ENCODE peak calls at places on chromosomes 12 and 14, in five cellular contexts. A is A673, D is left ventricle myocardium inferior, Y is brain microvascular endothelial cell, G is kidney epithelial cell. V is an unnamed sample.

GRCh38 chr14:38554046-38554445 is 298.2 kb upstream of the CLEC14A start:
- DNase-seq in D (no peak), Y (no peak), A (peak; percentile 75), G (no peak), V (no peak)

GRCh38 chr12:26195250-26195640 is at the start of gene SSPN:
- DNase-seq in Y (peak; percentile 20), G (no peak), A (peak; percentile 79), D (peak; percentile 73), V (peak; percentile 74)

GRCh38 chr14:102659797-102660196 is 67.3 kb downstream of the RCOR1 start:
- DNase-seq in G (peak; percentile 25), D (no peak), Y (peak; percentile 19), A (peak; percentile 60), V (no peak)

GRCh38 chr12:41254546-41254945 is 66.4 kb downstream of the PDZRN4 start:
- DNase-seq in G (peak; percentile 4), Y (no peak), D (no peak), A (no peak), V (no peak)

GRCh38 chr14:51534623-51535022 is 117.1 kb upstream of the FRMD6 start:
- DNase-seq in G (no peak), Y (no peak), A (no peak), D (no peak), V (no peak)

GRCh38 chr14:104113631-104114420 is 24.6 kb upstream of the KIF26A start:
- DNase-seq in G (no peak), Y (no peak), D (peak; percentile 8), A (no peak), V (no peak)

GRCh38 chr14:105120056-105120455 is 48.5 kb downstream of the JAG2 start:
- DNase-seq in A (no peak), D (no peak), Y (no peak), G (no peak), V (no peak)

GRCh38 chr12:18171571-18171970 is 81.6 kb upstream of the RERGL start:
- DNase-seq in Y (peak; percentile 2), A (no peak), D (no peak), G (no peak), V (no peak)

GRCh38 chr12:77238368-77238767 is 173.0 kb upstream of the E2F7 start:
- DNase-seq in G (no peak), A (no peak), D (no peak), Y (no peak), V (no peak)

GRCh38 chr12:31749024-31749704 is 20.3 kb upstream of the AMN1 start:
- DNase-seq in G (peak; percentile 98), Y (peak; percentile 93), A (peak; percentile 88), D (no peak), V (peak; percentile 30)

GRCh38 chr14:64760146-64760755 is 56.0 kb downstream of the PLEKHG3 start:
- DNase-seq in A (peak; percentile 63), Y (peak; percentile 54), D (no peak), G (no peak), V (no peak)

GRCh38 chr14:59483360-59483759 is 848 bp downstream of the L3HYPDH start:
- DNase-seq in D (no peak), G (peak; percentile 38), Y (peak; percentile 57), A (peak; percentile 25), V (no peak)

GRCh38 chr12:111942557-111942956 is 70.4 kb downstream of the TMEM116 start:
- DNase-seq in G (peak; percentile 28), D (no peak), Y (peak; percentile 74), A (no peak), V (no peak)

GRCh38 chr14:104137297-104138097 is 890 bp upstream of the KIF26A start:
- DNase-seq in Y (no peak), G (no peak), A (peak; percentile 76), D (peak; percentile 68), V (peak; percentile 40)

GRCh38 chr12:41045509-41045908 is 142.6 kb upstream of the PDZRN4 start:
- DNase-seq in A (no peak), D (no peak), G (no peak), Y (no peak), V (no peak)

GRCh38 chr14:100851946-100852620 is 26.2 kb downstream of the MEG3 start:
- DNase-seq in G (no peak), A (no peak), D (no peak), Y (no peak), V (no peak)

DNA sequence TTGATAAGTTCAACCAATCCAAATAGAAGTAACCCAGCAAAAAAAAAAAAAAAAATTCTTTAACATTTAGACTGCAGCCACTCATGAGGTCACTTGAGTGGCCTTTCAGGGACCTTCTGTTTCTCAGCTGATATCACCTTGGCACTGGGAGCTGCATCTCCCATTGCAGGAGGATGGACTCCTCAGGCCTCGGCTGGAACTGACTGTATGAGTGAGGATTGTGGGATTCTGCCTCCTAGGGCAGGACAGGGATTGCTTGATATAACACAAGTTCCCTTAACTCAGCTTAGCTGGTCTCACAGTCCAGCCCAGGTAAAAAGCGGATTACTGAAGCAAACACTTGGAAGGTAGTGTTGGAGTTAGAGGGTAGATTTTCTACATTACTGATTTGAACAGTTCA is 3.5 kb upstream of the GUCY2C start:
- DNase-seq in D (no peak), Y (no peak), A (no peak), G (no peak), V (no peak)
- H3K36me3 ChIP-seq in D (no peaks in the 10 kb centered on the region), Y (no peaks in the 10 kb centered on the region), A (no peaks in the 10 kb centered on the region), G (no peaks in the 10 kb centered on the region), V (no peaks in the 10 kb centered on the region)

GRCh38 chr12:109876406-109876805 is 3.9 kb downstream of the GLTP start:
- DNase-seq in Y (no peak), A (no peak), G (no peak), D (no peak), V (no peak)
- H3K36me3 ChIP-seq in Y (no peaks in the 10 kb centered on the region), A (no peaks in the 10 kb centered on the region), G (no peaks in the 10 kb centered on the region), D (peaks cover 5% of the 10 kb centered on the region), V (no peaks in the 10 kb centered on the region)

GRCh38 chr12:128627659-128628058 is 196.1 kb downstream of the SLC15A4 start:
- DNase-seq in Y (no peak), D (no peak), G (no peak), A (no peak), V (no peak)

GRCh38 chr12:128626808-128627320 is 196.9 kb downstream of the SLC15A4 start:
- DNase-seq in A (no peak), D (no peak), G (no peak), Y (no peak), V (no peak)

DNA sequence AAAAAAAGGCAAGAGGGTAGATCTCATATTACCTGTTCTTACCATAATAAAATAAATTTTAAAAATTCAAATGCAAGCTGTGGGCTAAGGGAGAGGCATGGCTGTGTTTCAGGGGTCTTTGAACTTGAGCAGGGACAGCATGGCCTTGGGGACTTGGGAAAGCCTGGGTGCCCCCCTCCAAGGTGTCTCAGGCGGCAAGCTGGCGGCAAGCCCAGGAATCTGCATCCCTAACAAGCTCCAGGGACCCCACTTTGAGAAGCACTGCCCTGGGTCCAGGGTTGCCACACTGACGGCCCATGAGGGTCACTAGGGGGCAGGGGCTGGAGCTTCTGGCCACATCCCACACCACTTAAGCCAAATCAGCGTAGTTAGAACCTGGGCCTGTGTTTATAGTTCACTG is 193.8 kb downstream of the SLC15A4 start:
- DNase-seq in A (no peak), G (no peak), D (no peak), Y (no peak), V (no peak)
- H3K36me3 ChIP-seq in A (no peaks in the 10 kb centered on the region), G (no peaks in the 10 kb centered on the region), D (no peaks in the 10 kb centered on the region), Y (no peaks in the 10 kb centered on the region), V (no peaks in the 10 kb centered on the region)

GRCh38 chr14:90274808-90275454 is 18.6 kb downstream of the PSMC1 start:
- DNase-seq in G (peak; percentile 18), Y (peak; percentile 88), D (no peak), A (peak; percentile 57), V (no peak)
- H3K36me3 ChIP-seq in G (peaks cover 5% of the 10 kb centered on the region), Y (peaks cover 38% of the 10 kb centered on the region), D (peaks cover 74% of the 10 kb centered on the region), A (peaks cover 44% of the 10 kb centered on the region), V (no peaks in the 10 kb centered on the region)

GRCh38 chr12:64491718-64492117 is 39.8 kb downstream of the TBK1 start:
- DNase-seq in D (no peak), G (no peak), Y (no peak), A (no peak), V (no peak)
- H3K36me3 ChIP-seq in D (peaks cover 98% of the 10 kb centered on the region), G (no peaks in the 10 kb centered on the region), Y (peaks cover 54% of the 10 kb centered on the region), A (peaks cover 75% of the 10 kb centered on the region), V (no peaks in the 10 kb centered on the region)

GRCh38 chr12:131757111-131757510 is 46.2 kb downstream of the SFSWAP start:
- DNase-seq in A (no peak), Y (no peak), G (no peak), D (no peak), V (no peak)
- H3K36me3 ChIP-seq in A (peaks cover 74% of the 10 kb centered on the region), Y (peaks cover 62% of the 10 kb centered on the region), G (peaks cover 4% of the 10 kb centered on the region), D (peaks cover 95% of the 10 kb centered on the region), V (no peaks in the 10 kb centered on the region)